ENCODE peak calls at places on chromosomes 3 and 15, in ten cellular contexts. I is HCT116, R is fibroblast of lung, K is astrocyte, D is GM23248, B is MM.1S, X is mesendoderm, J is keratinocyte, N is K562, H is mammary epithelial cell. M is an unnamed sample. For H3K36me3, the result is how much of the 10 kb centered on the place peaks cover.

GRCh38 chr15:70271422-70272088 is 173.8 kb upstream of the TLE3 start:
- DNase-seq in I (peak), R (peak), K (peak), D (peak), B (no peak), X (peak), J (peak), N (no peak), H (peak), M (peak)

GRCh38 chr3:122942937-122943827 is 84.4 kb downstream of the SEMA5B start:
- DNase-seq in I (peak), R (peak), K (peak), D (peak), B (peak), X (peak), J (no peak), N (peak), H (peak), M (peak)

GRCh38 chr3:133463441-133463860 is 63.6 kb downstream of the BFSP2 start:
- DNase-seq in I (no peak), R (no peak), K (no peak), D (no peak), B (peak), X (no peak), J (no peak), N (no peak), H (no peak), M (no peak)

GRCh38 chr15:31228980-31229826 is 97.4 kb upstream of the KLF13 start:
- DNase-seq in I (no peak), R (no peak), K (no peak), D (peak), B (peak), X (peak), J (no peak), N (no peak), H (no peak), M (no peak)

GRCh38 chr15:101435761-101436160 is 53.7 kb downstream of the PCSK6 start:
- DNase-seq in I (no peak), R (no peak), K (no peak), D (no peak), B (no peak), X (no peak), J (no peak), N (no peak), H (no peak), M (no peak)

GRCh38 chr3:136380530-136380929 is 130.4 kb downstream of the PCCB start:
- DNase-seq in I (no peak), R (peak), K (peak), D (peak), B (no peak), X (no peak), J (no peak), N (no peak), H (peak), M (no peak)

GRCh38 chr15:66496951-66497501 is 536 bp downstream of the SNAPC5 start:
- DNase-seq in I (no peak), R (no peak), K (no peak), D (peak), B (no peak), X (no peak), J (no peak), N (peak), H (no peak), M (no peak)

GRCh38 chr3:33277193-33277882 is at the start of gene FBXL2:
- DNase-seq in I (peak), R (peak), K (peak), D (peak), B (peak), X (peak), J (peak), N (peak), H (peak), M (peak)

GRCh38 chr3:31255007-31255603 is 277.6 kb upstream of the STT3B start:
- DNase-seq in I (no peak), R (no peak), K (no peak), D (no peak), B (no peak), X (no peak), J (no peak), N (no peak), H (no peak), M (no peak)

GRCh38 chr3:45029661-45030060 is 3.6 kb downstream of the CLEC3B start:
- DNase-seq in I (no peak), R (peak), K (peak), D (peak), B (no peak), X (no peak), J (no peak), N (no peak), H (no peak), M (peak)

GRCh38 chr3:124784686-124785382 is 54.6 kb downstream of the UMPS start:
- DNase-seq in I (no peak), R (peak), K (peak), D (no peak), B (peak), X (no peak), J (no peak), N (no peak), H (peak), M (no peak)

GRCh38 chr3:130841357-130841756 is 52.5 kb upstream of the ATP2C1 start:
- DNase-seq in I (no peak), R (peak), K (peak), D (peak), B (peak), X (no peak), J (no peak), N (no peak), H (peak), M (no peak)

GRCh38 chr15:32794973-32795372 is 77.2 kb downstream of the GREM1 start:
- DNase-seq in I (no peak), R (no peak), K (no peak), D (peak), B (no peak), X (no peak), J (no peak), N (no peak), H (peak), M (peak)

GRCh38 chr3:175224051-175224450 is 364.9 kb downstream of the NAALADL2 start:
- DNase-seq in I (peak), R (no peak), K (no peak), D (no peak), B (no peak), X (peak), J (no peak), N (no peak), H (no peak), M (no peak)

GRCh38 chr3:157282261-157283191 is 122.6 kb upstream of the CCNL1 start:
- DNase-seq in I (no peak), R (peak), K (peak), D (peak), B (no peak), X (no peak), J (peak), N (no peak), H (peak), M (peak)

GRCh38 chr15:74144153-74144775 is 13.9 kb downstream of the ISLR2 start:
- DNase-seq in I (peak), R (peak), K (no peak), D (no peak), B (no peak), X (peak), J (no peak), N (no peak), H (no peak), M (no peak)

GRCh38 chr3:141840737-141841544 is 35.5 kb upstream of the ATP1B3 start:
- DNase-seq in I (peak), R (peak), K (peak), D (peak), B (no peak), X (peak), J (no peak), N (no peak), H (peak), M (peak)

GRCh38 chr15:101579766-101580165 is 72.4 kb downstream of the TM2D3 start:
- DNase-seq in I (no peak), R (peak), K (peak), D (peak), B (no peak), X (no peak), J (peak), N (no peak), H (peak), M (no peak)

GRCh38 chr15:65626856-65627255 is 5.1 kb downstream of the SLC24A1 start:
- DNase-seq in I (no peak), R (no peak), K (no peak), D (no peak), B (no peak), X (no peak), J (no peak), N (no peak), H (no peak), M (no peak)

GRCh38 chr3:70988111-70988510 is 595.4 kb downstream of the FOXP1 start:
- DNase-seq in I (no peak), R (no peak), K (no peak), D (peak), B (no peak), X (no peak), J (no peak), N (no peak), H (no peak), M (no peak)

GRCh38 chr3:178669758-178670157 is 133.5 kb downstream of the KCNMB2 start:
- DNase-seq in I (no peak), R (no peak), K (no peak), D (no peak), B (peak), X (no peak), J (no peak), N (no peak), H (no peak), M (no peak)

GRCh38 chr3:188194327-188194726 is 40.4 kb downstream of the LPP start:
- DNase-seq in I (no peak), R (peak), K (peak), D (peak), B (no peak), X (no peak), J (no peak), N (no peak), H (peak), M (no peak)

GRCh38 chr3:8658326-8659212 is 14.0 kb upstream of the SSUH2 start:
- DNase-seq in I (no peak), R (peak), K (peak), D (no peak), B (peak), X (no peak), J (no peak), N (no peak), H (no peak), M (no peak)

GRCh38 chr15:31084176-31084575 is 17.3 kb downstream of the TRPM1 start:
- DNase-seq in I (no peak), R (no peak), K (no peak), D (no peak), B (no peak), X (no peak), J (no peak), N (no peak), H (no peak), M (no peak)

GRCh38 chr3:50817756-50818518 is 143.2 kb downstream of the DOCK3 start:
- DNase-seq in I (no peak), R (no peak), K (no peak), D (no peak), B (no peak), X (peak), J (no peak), N (no peak), H (no peak), M (no peak)

GRCh38 chr3:158672293-158673176 is at the start of gene LXN:
- DNase-seq in I (no peak), R (peak), K (peak), D (peak), B (peak), X (peak), J (peak), N (peak), H (peak), M (peak)

GRCh38 chr3:107404727-107405519 is 27.7 kb downstream of the CCDC54 start:
- DNase-seq in I (no peak), R (peak), K (peak), D (peak), B (no peak), X (no peak), J (no peak), N (no peak), H (peak), M (peak)

GRCh38 chr3:101009386-101009785 is 16.2 kb upstream of the ABI3BP start:
- DNase-seq in I (no peak), R (peak), K (no peak), D (peak), B (no peak), X (no peak), J (no peak), N (no peak), H (peak), M (no peak)

GRCh38 chr15:87547470-87548181 is 708.9 kb downstream of the NTRK3 start:
- DNase-seq in I (no peak), R (peak), K (peak), D (peak), B (no peak), X (no peak), J (no peak), N (no peak), H (no peak), M (no peak)

GRCh38 chr15:58457466-58457965 is 25.7 kb downstream of the LIPC start:
- DNase-seq in I (no peak), R (peak), K (peak), D (peak), B (no peak), X (no peak), J (no peak), N (peak), H (peak), M (peak)

GRCh38 chr3:179000659-179001058 is 71.0 kb downstream of the ZMAT3 start:
- DNase-seq in I (no peak), R (no peak), K (no peak), D (no peak), B (no peak), X (no peak), J (no peak), N (no peak), H (no peak), M (no peak)

GRCh38 chr3:147394168-147394941 is 12.0 kb downstream of the ZIC4 start:
- DNase-seq in I (no peak), R (no peak), K (no peak), D (peak), B (no peak), X (peak), J (no peak), N (no peak), H (no peak), M (no peak)

GRCh38 chr3:186965141-186965879 is 35.0 kb downstream of the ST6GAL1 start:
- DNase-seq in I (no peak), R (peak), K (no peak), D (no peak), B (no peak), X (peak), J (no peak), N (no peak), H (no peak), M (no peak)
- H3K4me3 ChIP-seq in I (no peak), R (no peak), K (no peak), D (no peak), B (no peak), X (no peak), J (no peak), N (no peak), H (no peak), M (no peak)

GRCh38 chr3:193830791-193831191 is 237.8 kb downstream of the OPA1 start:
- DNase-seq in I (no peak), R (peak), K (peak), D (no peak), B (no peak), X (no peak), J (peak), N (no peak), H (peak), M (no peak)

GRCh38 chr3:193835414-193835813 is 242.4 kb downstream of the OPA1 start:
- DNase-seq in I (no peak), R (no peak), K (no peak), D (no peak), B (no peak), X (no peak), J (no peak), N (no peak), H (no peak), M (no peak)

GRCh38 chr3:193832833-193833413 is 239.9 kb downstream of the OPA1 start:
- DNase-seq in I (no peak), R (no peak), K (no peak), D (no peak), B (no peak), X (no peak), J (no peak), N (no peak), H (no peak), M (no peak)

GRCh38 chr3:193831495-193832455 is 238.8 kb downstream of the OPA1 start:
- DNase-seq in I (no peak), R (peak), K (peak), D (no peak), B (peak), X (no peak), J (peak), N (no peak), H (peak), M (no peak)

DNA sequence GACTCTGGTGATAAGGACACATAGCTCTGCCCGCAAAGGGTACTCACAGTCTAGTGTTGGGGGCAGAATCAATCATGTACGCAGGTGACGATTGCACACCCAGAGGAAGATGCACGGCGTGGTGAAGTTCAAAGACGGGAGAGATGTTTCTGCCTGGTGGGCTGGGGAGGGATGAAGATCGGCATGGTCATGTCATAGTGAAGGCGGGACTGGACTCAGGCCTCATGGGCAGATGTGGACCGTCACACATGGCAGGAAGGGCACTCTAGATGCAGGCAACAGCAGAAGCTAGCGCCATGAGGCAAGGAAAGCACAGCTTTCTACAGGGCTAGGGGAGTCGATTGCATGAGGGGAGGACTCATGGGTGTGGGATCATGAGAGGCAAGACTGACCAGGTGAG is 240.6 kb downstream of the OPA1 start:
- DNase-seq in I (no peak), R (no peak), K (no peak), D (no peak), B (no peak), X (no peak), J (no peak), N (no peak), H (no peak), M (no peak)
- H3K9ac ChIP-seq in I (no peak), R (no peak), K (no peak), D (no peak), B (no peak), X (no peak), J (no peak), N (no peak), H (no peak), M (no peak)

DNA sequence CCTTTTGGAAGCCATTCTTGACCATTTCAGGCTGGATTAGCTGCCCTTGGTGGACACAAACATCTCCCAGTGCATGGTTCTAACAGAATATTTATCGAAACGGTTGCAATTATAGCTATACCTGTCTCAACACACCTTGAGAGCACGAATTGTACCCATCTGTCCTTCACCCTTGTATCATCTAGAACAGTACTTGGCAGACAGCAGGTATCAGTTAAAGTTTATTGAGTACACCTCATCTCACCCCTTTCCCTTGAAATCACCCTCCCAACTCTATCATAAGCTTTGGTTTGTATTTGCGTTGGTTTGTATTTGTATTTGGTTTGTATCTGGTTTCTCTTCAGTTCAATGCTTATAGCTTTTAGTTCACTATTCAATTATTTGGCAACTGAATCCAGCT is 12.4 kb downstream of the TSPAN3 start:
- DNase-seq in I (no peak), R (no peak), K (no peak), D (no peak), B (no peak), X (no peak), J (no peak), N (no peak), H (no peak), M (no peak)
- H3K36me3 ChIP-seq in I (under half), R (under half), K (under half), D (under half), B (under half), X (under half), J (under half), N (under half), H (under half), M (under half)

GRCh38 chr3:117751691-117752090 is 1042.1 kb downstream of the TUSC7 start:
- DNase-seq in I (no peak), R (no peak), K (no peak), D (no peak), B (no peak), X (no peak), J (no peak), N (no peak), H (no peak), M (no peak)
- H3K4me3 ChIP-seq in I (no peak), R (no peak), K (no peak), D (no peak), B (no peak), X (no peak), J (no peak), N (no peak), H (no peak), M (no peak)

GRCh38 chr3:152713989-152714388 is 120.9 kb upstream of the P2RY1 start:
- DNase-seq in I (no peak), R (no peak), K (no peak), D (no peak), B (no peak), X (no peak), J (no peak), N (no peak), H (no peak), M (no peak)

GRCh38 chr3:152707314-152707713 is 127.6 kb upstream of the P2RY1 start:
- DNase-seq in I (no peak), R (no peak), K (no peak), D (no peak), B (peak), X (peak), J (no peak), N (no peak), H (no peak), M (peak)

GRCh38 chr3:152709659-152710058 is 125.3 kb upstream of the P2RY1 start:
- DNase-seq in I (no peak), R (no peak), K (no peak), D (no peak), B (no peak), X (no peak), J (no peak), N (no peak), H (peak), M (no peak)
- H3K9ac ChIP-seq in I (no peak), R (no peak), K (no peak), D (no peak), B (no peak), X (no peak), J (no peak), N (no peak), H (no peak), M (no peak)

DNA sequence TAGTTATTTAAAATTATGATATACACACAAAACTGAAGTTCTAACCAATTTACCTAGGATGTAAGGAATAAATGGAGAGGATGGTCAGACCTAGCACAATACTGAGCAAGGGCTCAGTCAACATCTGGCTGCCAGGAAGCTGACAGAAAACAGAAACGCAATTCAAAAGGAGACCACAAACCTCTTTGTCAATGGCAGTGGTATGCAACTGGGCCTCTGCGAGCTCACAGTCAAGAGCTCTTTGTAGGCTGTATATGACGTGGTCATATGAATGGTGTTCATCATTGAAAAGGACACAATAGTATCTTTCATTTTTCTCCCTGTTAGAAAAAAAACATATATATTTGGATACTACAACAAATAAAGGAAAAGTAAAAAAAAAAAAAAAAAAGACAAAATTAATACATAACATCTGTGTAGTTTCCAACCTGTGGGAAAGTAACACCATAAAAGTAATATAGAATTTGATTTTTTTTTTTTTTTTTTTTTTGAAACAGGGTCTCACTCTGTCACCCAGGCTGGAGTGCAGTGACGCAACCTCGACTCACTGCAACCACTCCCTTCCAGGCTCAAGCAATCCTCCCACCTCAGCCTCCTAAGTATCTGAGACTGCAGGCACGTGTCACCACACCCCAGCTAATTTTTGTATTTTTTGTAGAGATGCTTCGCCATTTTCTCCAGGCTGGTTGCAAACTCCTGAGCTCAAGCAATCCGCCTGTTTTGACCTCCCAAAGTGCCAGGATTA is 37.9 kb downstream of the UBR1 start:
- DNase-seq in I (peak), R (peak), K (peak), D (peak), B (no peak), X (peak), J (peak), N (no peak), H (peak), M (peak)
- H3K36me3 ChIP-seq in I (under half), R (under half), K (under half), D (half or more), B (under half), X (under half), J (under half), N (half or more), H (under half), M (half or more)

GRCh38 chr15:29121369-29121656 is 148.3 kb downstream of the NSMCE3 start:
- DNase-seq in I (no peak), R (no peak), K (no peak), D (no peak), B (no peak), X (no peak), J (no peak), N (no peak), H (no peak), M (no peak)
- H3K4me3 ChIP-seq in I (no peak), R (no peak), K (no peak), D (no peak), B (no peak), X (no peak), J (no peak), N (no peak), H (no peak), M (no peak)

GRCh38 chr3:129448187-129448895 is 8.3 kb downstream of the IFT122 start:
- DNase-seq in I (no peak), R (no peak), K (no peak), D (no peak), B (no peak), X (peak), J (no peak), N (no peak), H (no peak), M (no peak)
- H3K9ac ChIP-seq in I (no peak), R (no peak), K (no peak), D (no peak), B (no peak), X (no peak), J (no peak), N (peak), H (no peak), M (no peak)

M was measured in adipocyte.